ENCODE peak calls at places on chromosomes 13 and 19, in five cellular contexts. B is esophagus squamous epithelium, P is nephron progenitor cell, J is fibroblast of the aortic adventitia, U is foreskin fibroblast. R is an unnamed sample.

GRCh38 chr13:88456155-88456554 is 785.0 kb downstream of the SLITRK5 start:
- DNase-seq in J (no peak), U (no peak), B (no peak), P (no peak), R (no peak)

GRCh38 chr19:34707661-34708060 is 26.4 kb upstream of the ZNF181 start:
- DNase-seq in B (no peak), P (no peak), J (no peak), U (no peak), R (no peak)

GRCh38 chr19:19464339-19465098 is 50.8 kb downstream of the TSSK6 start:
- DNase-seq in B (no peak), J (peak), P (no peak), U (peak), R (no peak)

GRCh38 chr13:75391432-75392100 is 90.4 kb downstream of the TBC1D4 start:
- DNase-seq in B (no peak), P (no peak), J (no peak), U (no peak), R (no peak)

GRCh38 chr13:59061621-59062020 is 1102.1 kb downstream of the DIAPH3 start:
- DNase-seq in U (no peak), B (no peak), P (no peak), J (no peak), R (no peak)

GRCh38 chr13:30173301-30173605 is 134.1 kb downstream of the KATNAL1 start:
- DNase-seq in B (no peak), P (no peak), J (no peak), U (no peak), R (no peak)

GRCh38 chr19:3471954-3472655 is 8.2 kb downstream of the SMIM24 start:
- DNase-seq in B (no peak), P (peak), U (peak), J (no peak), R (peak)

GRCh38 chr13:109998808-109999528 is 212.6 kb upstream of the IRS2 start:
- DNase-seq in U (peak), J (peak), P (no peak), B (no peak), R (no peak)

GRCh38 chr13:114015111-114015551 is 41.3 kb upstream of the C13orf46 start:
- DNase-seq in U (no peak), J (no peak), P (no peak), B (no peak), R (no peak)

GRCh38 chr13:21010621-21011020 is 50.8 kb downstream of the LATS2 start:
- DNase-seq in U (no peak), J (peak), B (no peak), P (no peak), R (peak)

GRCh38 chr13:107348471-107348870 is 780.5 kb upstream of the ARGLU1 start:
- DNase-seq in P (no peak), U (no peak), B (no peak), J (no peak), R (no peak)

GRCh38 chr19:4059931-4060620 is 6.6 kb downstream of the ZBTB7A start:
- DNase-seq in U (no peak), B (no peak), P (no peak), J (peak), R (peak)

GRCh38 chr19:1130801-1131717 is 27.3 kb downstream of the GPX4 start:
- DNase-seq in J (peak), B (no peak), P (no peak), U (peak), R (peak)

GRCh38 chr13:73194310-73194709 is 135.5 kb downstream of the KLF5 start:
- DNase-seq in B (no peak), J (no peak), U (no peak), P (no peak), R (no peak)

GRCh38 chr19:48836089-48837017 is at the start of gene HSD17B14:
- DNase-seq in B (no peak), P (peak), J (peak), U (peak), R (peak)

GRCh38 chr13:113596321-113597200 is 12.0 kb downstream of the TFDP1 start:
- DNase-seq in J (no peak), B (no peak), U (no peak), P (no peak), R (no peak)

GRCh38 chr19:7928741-7929701 is 3.1 kb upstream of the CTXN1 start:
- DNase-seq in B (no peak), J (peak), U (peak), P (peak), R (peak)

GRCh38 chr19:18529782-18530181 is 7.9 kb upstream of the ELL start:
- DNase-seq in U (peak), B (no peak), P (no peak), J (no peak), R (no peak)

GRCh38 chr19:32875428-32875827 is 5.9 kb upstream of the SLC7A9 start:
- DNase-seq in J (no peak), U (no peak), P (no peak), B (no peak), R (no peak)

GRCh38 chr19:8505680-8506401 is 3.4 kb upstream of the PRAM1 start:
- DNase-seq in B (no peak), U (peak), J (peak), P (peak), R (peak)

GRCh38 chr13:110399801-110400200 is 92.7 kb downstream of the COL4A2 start:
- DNase-seq in P (no peak), B (no peak), U (peak), J (peak), R (no peak)

GRCh38 chr19:2199215-2199614 is 35.5 kb downstream of the DOT1L start:
- DNase-seq in U (peak), B (no peak), J (no peak), P (peak), R (no peak)

GRCh38 chr19:5832049-5832448 is 7.5 kb downstream of the FUT6 start:
- DNase-seq in U (no peak), J (no peak), B (no peak), P (no peak), R (no peak)

GRCh38 chr13:75173457-75174356 is 308.3 kb downstream of the TBC1D4 start:
- DNase-seq in J (no peak), U (peak), B (no peak), P (peak), R (peak)

GRCh38 chr13:27401210-27401609 is 23.2 kb upstream of the GTF3A start:
- DNase-seq in B (no peak), J (no peak), P (no peak), U (no peak), R (no peak)

GRCh38 chr13:95176611-95177259 is 124.5 kb downstream of the ABCC4 start:
- DNase-seq in J (peak), U (no peak), B (no peak), P (no peak), R (no peak)

GRCh38 chr19:2394669-2395292 is 32.6 kb downstream of the TIMM13 start:
- DNase-seq in J (no peak), B (no peak), U (no peak), P (no peak), R (no peak)

GRCh38 chr19:7426986-7427385 is 61.8 kb downstream of the PEX11G start:
- DNase-seq in J (no peak), U (no peak), P (no peak), B (no peak), R (peak)

GRCh38 chr19:428144-428543 is 19.2 kb upstream of the C2CD4C start:
- DNase-seq in P (no peak), B (no peak), U (no peak), J (no peak), R (no peak)

GRCh38 chr13:79225487-79226232 is 180.4 kb downstream of the RBM26 start:
- DNase-seq in P (no peak), J (no peak), U (no peak), B (no peak), R (no peak)

DNA sequence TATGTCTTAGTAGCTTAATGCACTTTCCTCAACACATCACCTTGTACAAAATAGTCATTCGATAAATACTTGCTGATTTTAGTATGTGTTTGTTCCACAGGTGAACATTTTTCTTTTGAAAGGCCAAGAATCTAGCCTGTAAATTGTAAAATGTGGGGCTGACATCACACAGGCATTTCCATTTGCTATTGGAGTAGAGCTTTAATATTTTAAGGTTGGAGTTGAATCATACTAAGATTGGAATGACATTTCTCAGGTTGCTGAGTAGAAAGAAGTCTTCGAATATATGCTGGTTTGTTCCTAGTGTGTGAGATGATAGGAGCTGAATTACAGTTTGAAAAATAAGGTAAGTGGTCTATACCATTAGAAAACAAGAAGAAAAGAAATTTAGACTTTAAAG is 112.3 kb upstream of the FRY start:
- DNase-seq in P (no peak), J (no peak), B (no peak), U (no peak), R (no peak)
- TF ChIP-seq CTCF in P (no peak), J (no peak), B (no peak), U (no peak), R (no peak)

GRCh38 chr19:53103903-53104203 is 631 bp upstream of the ZNF160 start:
- DNase-seq in J (no peak), B (no peak), P (no peak), U (peak), R (no peak)

GRCh38 chr19:53103141-53103902 is at the start of gene ZNF160:
- DNase-seq in U (peak), B (peak), P (peak), J (peak), R (peak)

GRCh38 chr19:53102701-53103140 is 501 bp downstream of the ZNF160 start:
- DNase-seq in J (peak), P (peak), B (no peak), U (peak), R (peak)

GRCh38 chr19:53102186-53102585 is 1.0 kb downstream of the ZNF160 start:
- DNase-seq in J (peak), U (peak), B (no peak), P (peak), R (no peak)

DNA sequence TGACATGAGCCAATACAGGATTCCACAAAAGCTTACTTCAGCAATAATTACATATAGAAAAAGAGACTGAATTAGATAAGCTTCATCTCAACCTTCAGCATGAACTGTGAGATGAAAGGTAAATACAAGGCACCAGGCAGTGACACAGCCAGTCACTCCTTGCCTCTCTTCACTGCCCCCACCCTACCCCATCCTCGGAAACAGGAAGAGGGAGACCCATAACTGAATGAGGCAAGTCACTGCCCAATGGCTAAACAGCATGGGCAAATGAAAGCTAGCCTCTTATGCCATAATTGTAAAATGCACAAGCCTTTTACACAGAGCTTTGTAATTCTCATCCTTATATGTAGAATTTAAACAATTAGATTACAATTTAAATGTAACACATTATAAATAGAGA is 1.7 kb downstream of the ZNF160 start:
- DNase-seq in J (no peak), B (no peak), P (no peak), U (peak), R (peak)
- TF ChIP-seq CTCF in J (no peak), B (no peak), P (no peak), U (no peak), R (no peak)

DNA sequence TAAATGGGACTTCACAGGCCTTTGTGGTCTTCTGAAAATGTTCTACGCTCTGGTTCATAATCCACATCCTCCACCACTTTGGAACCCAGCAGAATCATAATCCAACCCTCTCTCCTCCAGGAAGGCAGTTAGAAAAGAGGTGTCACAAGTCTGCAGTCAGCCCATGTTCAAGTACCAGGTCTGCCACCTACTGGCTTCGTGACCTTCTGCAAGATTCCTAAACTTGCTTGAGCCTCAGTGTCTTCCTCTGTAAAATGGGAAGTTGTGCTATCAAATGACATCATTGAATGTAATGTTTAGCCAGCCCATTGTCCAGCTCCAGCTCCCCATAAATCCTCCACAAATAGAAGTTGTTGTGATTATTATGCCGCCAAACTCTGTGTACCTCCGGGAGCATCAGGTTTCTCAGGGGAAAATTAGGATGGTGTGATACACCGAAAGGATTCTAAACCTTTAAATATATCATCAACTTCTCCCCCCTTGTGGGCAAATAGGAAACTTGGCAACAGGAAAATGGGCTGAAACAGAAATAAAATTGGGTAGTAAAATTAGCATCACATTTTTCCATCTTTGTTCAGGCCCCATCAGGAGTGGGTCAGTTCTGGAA is 109.7 kb downstream of the NUFIP1 start:
- DNase-seq in J (peak), U (peak), P (no peak), B (no peak), R (peak)
- TF ChIP-seq CTCF in J (peak), U (peak), P (peak), B (peak), R (peak)

DNA sequence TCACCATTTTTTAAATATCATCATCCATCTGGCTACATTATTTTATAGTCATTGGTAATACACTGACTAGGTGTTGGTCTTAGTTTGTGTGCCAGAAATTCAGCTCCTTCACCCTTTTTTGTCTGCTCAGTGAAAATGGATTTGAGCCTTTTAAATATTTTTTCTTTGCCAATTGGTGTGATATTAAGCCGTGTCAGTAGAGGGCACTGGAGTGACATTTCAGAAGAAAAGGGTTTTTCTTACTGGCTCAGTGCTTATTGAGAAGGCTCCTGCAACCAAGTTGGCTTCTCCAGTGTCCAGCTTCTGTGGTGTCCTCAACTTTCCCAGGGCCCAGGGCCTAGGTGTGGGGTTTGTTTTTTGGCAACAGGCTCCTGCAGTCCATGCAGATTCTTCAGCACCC is 546.6 kb downstream of the DACH1 start:
- DNase-seq in P (no peak), B (no peak), J (no peak), U (peak), R (peak)
- TF ChIP-seq CTCF in P (no peak), B (no peak), J (no peak), U (peak), R (no peak)

GRCh38 chr19:16542894-16543498 is 759 bp upstream of the CHERP start:
- DNase-seq in U (no peak), P (no peak), J (peak), B (no peak), R (peak)

GRCh38 chr19:16540948-16541347 is 1.3 kb downstream of the CHERP start:
- DNase-seq in P (no peak), U (no peak), J (no peak), B (no peak), R (no peak)

GRCh38 chr19:16544468-16545231 is 2.4 kb upstream of the CHERP start:
- DNase-seq in B (no peak), U (no peak), J (no peak), P (no peak), R (no peak)

GRCh38 chr19:16541526-16542044 is 652 bp downstream of the CHERP start:
- DNase-seq in B (no peak), P (peak), J (no peak), U (no peak), R (peak)

DNA sequence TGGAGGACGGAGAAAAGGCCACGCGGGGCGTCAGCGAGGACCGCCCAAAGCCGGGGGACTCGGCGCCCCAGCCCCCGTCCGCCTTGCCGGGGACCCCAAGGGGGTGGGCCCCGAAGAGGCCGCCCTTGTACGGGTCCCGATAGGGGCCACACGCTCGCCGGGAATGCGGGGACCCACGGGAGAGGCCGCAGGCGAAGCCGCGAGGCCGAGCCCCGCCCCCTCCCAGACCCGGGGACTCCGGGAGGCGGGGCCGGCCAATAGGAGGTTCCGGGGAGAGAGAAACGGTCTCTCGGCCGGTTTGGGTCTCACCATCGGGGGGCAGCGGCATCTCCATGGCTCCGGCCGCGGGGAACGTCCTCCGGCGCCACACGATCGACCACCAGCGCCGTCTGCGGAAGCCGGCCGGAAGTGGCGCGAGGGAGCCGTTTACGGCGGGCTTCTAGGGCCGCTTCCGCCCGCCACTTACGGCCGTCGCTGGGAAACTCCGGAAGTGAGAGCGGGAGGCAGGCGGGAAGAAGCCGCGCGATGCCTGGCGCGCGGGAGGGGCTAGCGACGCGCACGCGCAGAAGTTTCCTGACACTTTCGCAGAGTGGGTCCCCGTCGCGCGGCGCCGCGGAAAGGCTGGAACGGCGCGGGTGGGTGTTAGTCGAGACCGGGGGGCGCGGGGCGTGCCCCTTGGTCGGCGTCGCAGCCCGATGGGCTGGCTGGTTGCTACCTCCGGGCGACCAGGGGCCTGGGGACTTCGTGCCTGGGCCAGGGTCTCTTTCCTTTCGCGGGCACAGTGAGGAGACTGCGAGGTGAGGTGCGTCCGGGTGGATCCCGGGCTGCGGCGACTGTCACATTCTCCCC is at the start of gene CHERP:
- DNase-seq in U (peak), B (peak), P (peak), J (peak), R (peak)
- TF ChIP-seq CTCF in U (no peak), B (no peak), P (no peak), J (no peak), R (no peak)

R was measured in activated CD8-positive, alpha-beta T cell treated with anti-CD3 and anti-CD28 coated beads for 36 hours.